ENCODE peak calls at places on chromosomes 5 and 9, in nine cellular contexts. X is stimulated activated CD4-positive, alpha-beta T cell treated with anti-CD3 and anti-CD28 coated beads, Interleukin-1b, Interleukin-23, amount 100 ng/mL, for 4 hours; O is stimulated activated CD8-positive, alpha-beta memory T cell treated with anti-CD3 and anti-CD28 coated beads, Interleukin-4, amount 100 ng/mL, for 1 hour; F is Calu3; H is HT1080; W is amygdala; Q is naive thymus-derived CD4-positive, alpha-beta T cell; Y is esophagus squamous epithelium; U is NCI-H1105. G is an unnamed sample.

GRCh38 chr5:109410389-109411174 is 808 bp upstream of the PJA2 start:
- DNase-seq in F (peak; percentile 75), Y (peak; percentile 32), H (peak; percentile 78), W (peak; percentile 37), U (peak; percentile 14), O (peak; percentile 9), X (no peak), Q (no peak), G (peak; percentile 89)

GRCh38 chr5:154274828-154275185 is 84.3 kb downstream of the GALNT10 start:
- DNase-seq in Y (no peak), H (peak; percentile 18), F (no peak), W (no peak), U (peak; percentile 45), X (no peak), O (no peak), Q (no peak), G (no peak)

GRCh38 chr5:76595755-76596481 is 27.3 kb downstream of the F2RL2 start:
- DNase-seq in U (no peak), Q (no peak), X (no peak), W (no peak), Y (no peak), F (no peak), H (no peak), O (no peak), G (no peak)

GRCh38 chr5:37494756-37495155 is 115.6 kb downstream of the WDR70 start:
- DNase-seq in U (no peak), F (no peak), H (no peak), X (no peak), W (no peak), Y (no peak), O (no peak), Q (no peak), G (peak; percentile 66)

GRCh38 chr5:170070556-170071412 is 34.9 kb upstream of the FOXI1 start:
- DNase-seq in X (peak; percentile 9), Q (no peak), Y (no peak), O (no peak), H (peak; percentile 26), U (no peak), F (peak; percentile 53), W (no peak), G (peak; percentile 60)

GRCh38 chr9:126668058-126668457 is 54.3 kb downstream of the LMX1B start:
- DNase-seq in X (no peak), U (no peak), F (no peak), Q (no peak), H (peak; percentile 33), O (no peak), W (no peak), Y (no peak), G (no peak)

GRCh38 chr5:74394924-74395880 is 245.3 kb downstream of the ENC1 start:
- DNase-seq in F (peak; percentile 88), H (peak; percentile 27), W (no peak), O (no peak), X (no peak), Q (no peak), U (no peak), Y (no peak), G (no peak)

GRCh38 chr9:124859803-124860581 is 1.8 kb downstream of the RPL35 start:
- DNase-seq in O (no peak), X (no peak), U (no peak), W (no peak), H (no peak), Q (no peak), Y (no peak), F (no peak), G (no peak)

GRCh38 chr9:93891050-93891449 is 64.1 kb downstream of the BARX1 start:
- DNase-seq in F (no peak), O (no peak), W (no peak), X (no peak), H (no peak), U (no peak), Y (no peak), Q (no peak), G (no peak)

GRCh38 chr5:95029569-95030366 is 255.1 kb downstream of the MCTP1 start:
- DNase-seq in O (no peak), Y (no peak), Q (no peak), X (no peak), H (peak; percentile 35), F (peak; percentile 11), W (no peak), U (no peak), G (no peak)

GRCh38 chr9:117400131-117400530 is 14.7 kb downstream of the ASTN2 start:
- DNase-seq in X (no peak), F (no peak), Q (no peak), Y (no peak), H (no peak), O (no peak), W (no peak), U (peak; percentile 97), G (no peak)

GRCh38 chr5:142829821-142830220 is 59.6 kb downstream of the ARHGAP26 start:
- DNase-seq in F (no peak), X (no peak), U (no peak), O (no peak), W (no peak), Y (no peak), H (peak; percentile 77), Q (no peak), G (no peak)

GRCh38 chr9:72280913-72281500 is 84.0 kb downstream of the ZFAND5 start:
- DNase-seq in X (peak; percentile 66), U (peak; percentile 53), Q (peak; percentile 62), O (peak; percentile 43), Y (no peak), H (peak; percentile 57), F (peak; percentile 65), W (peak; percentile 16), G (peak; percentile 86)

GRCh38 chr5:73564644-73565165 is 734 bp downstream of the ANKRA2 start:
- DNase-seq in W (no peak), Q (no peak), X (no peak), Y (no peak), U (no peak), O (no peak), H (no peak), F (no peak), G (no peak)

GRCh38 chr5:134245101-134245604 is 19.3 kb upstream of the PPP2CA start:
- DNase-seq in F (peak; percentile 72), Y (no peak), Q (no peak), H (peak; percentile 87), O (no peak), W (no peak), X (no peak), U (no peak), G (no peak)

GRCh38 chr5:757346-757930 is 27.1 kb downstream of the ZDHHC11B start:
- DNase-seq in H (no peak), W (no peak), O (no peak), U (no peak), F (no peak), X (no peak), Y (no peak), Q (no peak), G (peak; percentile 63)

GRCh38 chr5:161562446-161562845 is 15.9 kb upstream of the GABRB2 start:
- DNase-seq in Y (no peak), U (no peak), W (no peak), O (no peak), F (no peak), X (no peak), Q (no peak), H (no peak), G (no peak)

GRCh38 chr5:177447066-177447610 is 524 bp downstream of the PRR7 start:
- DNase-seq in O (peak; percentile 53), W (peak; percentile 46), X (peak; percentile 52), H (peak; percentile 61), U (peak; percentile 63), F (peak; percentile 82), Y (no peak), Q (peak; percentile 81), G (no peak)

GRCh38 chr5:81850932-81851331 is 100.0 kb upstream of the SSBP2 start:
- DNase-seq in F (no peak), X (no peak), O (no peak), H (no peak), Q (no peak), Y (no peak), W (no peak), U (no peak), G (no peak)

GRCh38 chr9:117929873-117930272 is 225.7 kb downstream of the TLR4 start:
- DNase-seq in Y (no peak), X (no peak), F (no peak), Q (no peak), O (no peak), W (no peak), U (peak; percentile 55), H (no peak), G (no peak)

GRCh38 chr9:107971241-107971640 is 481.7 kb upstream of the KLF4 start:
- DNase-seq in Y (no peak), F (no peak), W (no peak), U (no peak), H (no peak), Q (no peak), X (no peak), O (no peak), G (no peak)

GRCh38 chr5:37090123-37090726 is 159.0 kb downstream of the CPLANE1 start:
- DNase-seq in W (no peak), Q (no peak), X (no peak), F (no peak), O (no peak), U (no peak), Y (no peak), H (no peak), G (no peak)

GRCh38 chr9:99162759-99163364 is 57.9 kb downstream of the TGFBR1 start:
- DNase-seq in W (no peak), Q (peak; percentile 59), U (no peak), O (no peak), X (no peak), F (no peak), H (peak; percentile 25), Y (no peak), G (no peak)

GRCh38 chr5:34891981-34892380 is 23.3 kb downstream of the RAD1 start:
- DNase-seq in W (no peak), F (no peak), X (no peak), Y (no peak), O (no peak), Q (no peak), U (no peak), H (no peak), G (no peak)

GRCh38 chr9:109191746-109192145 is 24.7 kb upstream of the FRRS1L start:
- DNase-seq in U (no peak), Y (no peak), O (no peak), F (no peak), H (no peak), X (no peak), Q (no peak), W (no peak), G (no peak)

GRCh38 chr9:37246825-37247224 is 126.5 kb downstream of the ZCCHC7 start:
- DNase-seq in X (no peak), F (no peak), O (no peak), U (no peak), W (no peak), Q (no peak), H (no peak), Y (no peak), G (no peak)